ENCODE peak calls at places on chromosomes 12 and 14, in five cellular contexts. Q is foreskin fibroblast, J is RWPE1, K is cardiac muscle cell, V is GM06990. A is an unnamed sample.

GRCh38 chr14:21436567-21437062 is 19.3 kb downstream of the CHD8 start:
- DNase-seq in V (no peak), K (no peak), J (peak; percentile 3), Q (no peak), A (no peak)

GRCh38 chr12:19234991-19235876 is 105.7 kb downstream of the PLEKHA5 start:
- DNase-seq in K (peak; percentile 72), J (no peak), V (no peak), Q (no peak), A (no peak)

GRCh38 chr12:111426341-111427185 is 20.8 kb downstream of the SH2B3 start:
- DNase-seq in J (no peak), Q (no peak), V (no peak), K (no peak), A (no peak)

GRCh38 chr12:128549621-128550020 is 274.1 kb downstream of the SLC15A4 start:
- DNase-seq in Q (no peak), K (no peak), V (no peak), J (no peak), A (no peak)

GRCh38 chr14:32513571-32514009 is 184.5 kb downstream of the AKAP6 start:
- DNase-seq in J (no peak), V (no peak), Q (no peak), K (peak; percentile 33), A (no peak)

GRCh38 chr14:101508948-101509729 is 52.2 kb upstream of the DIO3 start:
- DNase-seq in K (no peak), Q (no peak), V (no peak), J (no peak), A (no peak)

GRCh38 chr14:84273181-84273580 is 1256.8 kb upstream of the FLRT2 start:
- DNase-seq in J (no peak), Q (no peak), K (peak; percentile 52), V (no peak), A (no peak)

GRCh38 chr12:57430117-57430930 is 519 bp downstream of the R3HDM2 start:
- DNase-seq in K (peak; percentile 30), Q (no peak), V (no peak), J (peak; percentile 7), A (peak; percentile 76)

GRCh38 chr14:91904483-91904882 is 37.1 kb upstream of the TC2N start:
- DNase-seq in J (no peak), V (no peak), Q (no peak), K (no peak), A (no peak)

GRCh38 chr14:99803803-99804202 is 10.6 kb downstream of the EML1 start:
- DNase-seq in Q (no peak), V (no peak), K (no peak), J (no peak), A (no peak)

DNA sequence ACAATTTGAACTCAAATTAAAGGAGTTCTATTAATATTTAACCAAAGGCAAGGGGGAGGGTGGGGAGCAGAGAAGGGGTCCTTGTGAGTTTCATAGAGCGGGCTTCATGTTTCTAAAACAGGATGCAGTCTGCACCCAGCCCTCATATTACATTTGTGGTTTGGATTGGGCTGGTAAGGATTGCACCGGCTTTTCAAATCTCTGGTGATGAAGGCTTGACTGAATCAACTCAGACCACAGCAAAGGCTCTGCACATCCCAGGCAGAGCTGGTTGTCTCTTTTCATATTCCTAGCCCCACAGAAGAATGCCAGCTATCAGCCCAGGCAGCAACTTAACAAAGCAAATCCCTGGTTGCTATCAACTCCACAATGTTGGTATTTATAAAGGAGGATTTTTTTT is 1221.4 kb downstream of the VRK1 start:
- DNase-seq in V (no peak), K (no peak), Q (no peak), J (no peak), A (no peak)
- TF ChIP-seq CTCF in V (no peak), K (no peak), Q (no peak), J (no peak), A (no peak)

GRCh38 chr12:3624273-3624672 is 128.6 kb downstream of the CRACR2A start:
- DNase-seq in Q (no peak), J (no peak), V (no peak), K (no peak), A (no peak)
- TF ChIP-seq CTCF in Q (no peak), J (no peak), V (no peak), K (no peak), A (no peak)

GRCh38 chr12:107415066-107415465 is 270.5 kb upstream of the PWP1 start:
- DNase-seq in K (no peak), J (peak; percentile 27), V (no peak), Q (peak; percentile 40), A (no peak)
- TF ChIP-seq CTCF in K (no peak), J (no peak), V (no peak), Q (peak; percentile 5), A (no peak)

GRCh38 chr12:7716391-7716790 is 5.2 kb downstream of the DPPA3 start:
- DNase-seq in Q (no peak), K (no peak), J (peak; percentile 28), V (no peak), A (no peak)
- TF ChIP-seq CTCF in Q (no peak), K (no peak), J (no peak), V (peak; percentile 41), A (peak; percentile 46)

DNA sequence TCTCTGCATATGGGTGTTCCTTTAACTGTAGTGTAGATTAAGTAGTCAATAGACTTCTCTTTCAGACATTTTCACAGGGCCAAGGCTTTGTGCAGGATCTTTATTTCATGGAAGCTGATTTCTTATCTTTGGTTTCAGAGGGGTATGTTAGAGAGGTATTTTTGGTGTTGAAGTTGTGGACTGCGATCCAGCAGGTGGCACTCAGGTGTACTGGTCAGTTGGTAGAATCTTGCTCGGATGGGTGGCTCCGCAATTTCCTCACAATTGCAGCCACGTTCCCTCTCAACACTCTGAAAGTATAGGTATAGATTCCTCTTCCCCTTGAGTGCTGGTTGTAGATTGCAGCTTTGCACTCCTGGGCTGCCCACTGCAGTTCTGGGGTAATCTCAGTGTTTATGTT is 44.3 kb downstream of the OSBPL8 start:
- DNase-seq in Q (no peak), J (no peak), V (no peak), K (no peak), A (no peak)
- TF ChIP-seq CTCF in Q (no peak), J (no peak), V (no peak), K (no peak), A (no peak)

GRCh38 chr14:61280526-61281185 is 482 bp downstream of the TMEM30B start:
- DNase-seq in K (peak; percentile 50), Q (peak; percentile 51), J (peak; percentile 46), V (peak; percentile 61), A (peak; percentile 74)
- TF ChIP-seq CTCF in K (peak; percentile 40), Q (peak; percentile 34), J (peak; percentile 25), V (no peak), A (peak; percentile 65)

DNA sequence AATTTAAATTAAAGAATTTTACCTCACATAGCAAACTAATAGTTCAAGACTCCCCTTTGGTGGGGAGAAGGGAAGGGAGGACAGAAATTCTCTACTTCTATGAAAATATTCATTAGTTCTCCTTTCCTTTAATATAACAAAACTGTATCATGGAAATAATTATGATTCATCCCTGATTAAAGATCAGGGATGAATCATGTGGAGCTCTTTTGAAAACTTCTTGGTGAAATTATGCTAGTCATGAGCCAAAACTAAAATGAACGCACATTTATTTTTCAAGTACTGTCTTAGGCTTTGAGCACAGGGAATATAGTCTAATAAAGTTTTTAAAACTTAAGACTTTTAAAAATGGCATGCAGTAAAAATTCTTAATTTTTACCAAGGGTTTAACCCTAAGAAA is 17.1 kb downstream of the TMBIM4 start:
- DNase-seq in Q (peak; percentile 21), J (no peak), K (peak; percentile 47), V (no peak), A (no peak)
- TF ChIP-seq CTCF in Q (no peak), J (no peak), K (no peak), V (no peak), A (no peak)

DNA sequence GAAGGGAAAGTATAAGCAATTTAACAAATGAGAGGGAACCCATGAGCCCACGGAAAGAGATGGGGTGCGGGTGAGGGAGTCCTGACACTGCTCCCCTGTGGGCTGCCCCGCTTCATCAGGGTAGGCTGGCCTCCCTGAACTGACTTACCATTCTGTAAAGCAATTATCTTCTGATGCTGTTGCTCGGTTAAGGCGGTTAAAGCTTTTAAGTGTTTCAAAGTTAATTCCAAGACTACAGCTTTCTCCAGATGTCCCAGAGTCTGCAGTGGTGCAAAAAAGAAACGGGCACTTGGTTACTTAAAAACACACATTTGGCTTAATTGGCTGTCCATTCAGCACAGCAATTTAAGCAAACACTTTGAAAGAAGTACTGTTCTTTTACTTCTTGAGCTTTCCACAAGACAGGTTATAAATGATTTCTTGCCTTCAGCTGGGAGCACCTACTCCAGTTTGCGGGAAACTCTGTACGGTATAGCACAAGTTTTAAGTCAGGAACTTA is 1.3 kb downstream of the BHLHE41 start:
- DNase-seq in J (no peak), Q (no peak), V (no peak), K (peak; percentile 26), A (no peak)
- TF ChIP-seq CTCF in J (no peak), Q (no peak), V (no peak), K (no peak), A (no peak)

GRCh38 chr12:132375747-132376463 is 46.5 kb upstream of the GALNT9 start:
- DNase-seq in K (no peak), J (no peak), V (no peak), Q (no peak), A (no peak)

GRCh38 chr12:132377147-132377546 is 47.8 kb upstream of the GALNT9 start:
- DNase-seq in J (no peak), V (no peak), K (no peak), Q (no peak), A (no peak)

GRCh38 chr12:132376464-132376830 is 47.1 kb upstream of the GALNT9 start:
- DNase-seq in K (no peak), J (no peak), V (no peak), Q (no peak), A (no peak)

GRCh38 chr12:132374821-132375445 is 45.5 kb upstream of the GALNT9 start:
- DNase-seq in J (no peak), Q (no peak), K (no peak), V (no peak), A (no peak)

DNA sequence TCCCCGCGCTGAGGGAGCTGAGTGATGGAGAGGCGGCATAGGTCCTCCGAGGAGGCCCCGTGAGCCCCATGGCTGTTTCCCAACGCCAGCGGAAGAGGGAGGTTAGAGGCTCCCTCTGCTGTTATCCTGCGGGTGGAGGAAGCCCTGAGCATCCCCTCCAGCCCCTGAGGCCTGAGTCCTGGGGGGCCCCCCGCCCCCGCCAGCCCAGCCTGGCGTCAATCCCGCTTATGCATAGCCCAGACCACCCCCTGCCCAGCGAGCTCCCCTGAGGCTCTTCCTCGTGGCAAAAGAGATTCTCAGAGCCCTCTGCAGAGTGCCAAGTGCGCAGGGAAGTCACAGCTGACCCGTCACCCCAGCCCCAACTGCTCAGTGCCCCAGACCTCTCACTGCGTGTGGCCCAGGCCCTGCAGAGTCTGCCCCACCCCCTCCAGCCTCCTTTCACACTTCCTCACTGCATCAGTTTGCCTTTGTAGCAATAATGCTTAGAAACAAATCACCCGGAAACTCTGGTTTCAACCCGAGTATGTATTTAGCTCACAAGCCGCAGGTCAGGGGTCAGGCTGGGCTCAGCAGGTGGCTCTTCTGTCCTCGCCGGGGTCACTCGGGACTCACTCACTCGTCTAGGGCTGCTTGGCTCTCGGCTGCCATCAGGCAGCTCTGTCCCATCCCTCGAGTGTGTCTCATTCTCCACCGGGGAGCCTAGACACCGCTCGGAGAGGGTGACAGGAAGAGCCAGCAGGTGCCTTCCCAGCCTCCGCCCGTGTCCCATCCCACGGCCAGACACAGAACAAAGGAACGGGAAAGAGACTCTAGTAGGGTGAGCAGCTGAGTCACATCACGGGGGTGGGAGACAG is 44.8 kb upstream of the GALNT9 start:
- DNase-seq in K (peak; percentile 45), Q (peak; percentile 20), V (no peak), J (peak; percentile 20), A (no peak)
- TF ChIP-seq CTCF in K (peak; percentile 48), Q (peak; percentile 33), V (no peak), J (peak; percentile 6), A (no peak)

A was measured in type B pancreatic cell.